ENCODE peak calls at places on chromosomes 5 and 9, in eight cellular contexts. G is body of pancreas, C is stomach, Q is uterus, E is A549, X is IMR-90, J is tibial nerve, I is ovary. F is an unnamed sample.

GRCh38 chr5:112467467-112467866 is 48.4 kb upstream of the EPB41L4A start:
- DNase-seq in Q (no peak), G (no peak), J (no peak), I (no peak), E (no peak), X (no peak), C (no peak), F (no peak)

GRCh38 chr9:35367451-35367850 is 122.5 kb upstream of the RUSC2 start:
- DNase-seq in G (no peak), Q (no peak), I (no peak), J (no peak), X (peak; percentile 93), E (no peak), C (no peak), F (no peak)

GRCh38 chr5:93421987-93422391 is 159.0 kb downstream of the NR2F1-AS1 start:
- DNase-seq in I (no peak), E (no peak), C (no peak), G (no peak), Q (no peak), X (no peak), J (no peak), F (no peak)

GRCh38 chr5:113343343-113343742 is 91.4 kb downstream of the TSSK1B start:
- DNase-seq in J (no peak), X (peak; percentile 84), C (no peak), Q (no peak), I (no peak), E (no peak), G (no peak), F (no peak)

GRCh38 chr9:8733096-8733954 is 933.7 kb upstream of the DMAC1 start:
- DNase-seq in E (no peak), C (no peak), G (no peak), J (no peak), I (peak; percentile 37), Q (peak; percentile 26), X (no peak), F (no peak)

GRCh38 chr9:69865986-69866385 is 45.4 kb downstream of the CFAP95 start:
- DNase-seq in Q (no peak), X (peak; percentile 80), E (no peak), J (no peak), G (no peak), I (no peak), C (no peak), F (no peak)

GRCh38 chr5:149301744-149302380 is 30.2 kb downstream of the AFAP1L1 start:
- DNase-seq in J (no peak), G (no peak), X (peak; percentile 67), C (no peak), I (no peak), E (no peak), Q (no peak), F (no peak)

GRCh38 chr9:16119861-16120641 is 567.2 kb downstream of the CCDC171 start:
- DNase-seq in C (no peak), I (no peak), J (no peak), Q (no peak), G (no peak), X (peak; percentile 64), E (no peak), F (no peak)

GRCh38 chr5:154191467-154192261 is 1.1 kb downstream of the GALNT10 start:
- DNase-seq in C (no peak), E (no peak), Q (no peak), J (no peak), X (peak; percentile 59), G (no peak), I (peak; percentile 43), F (no peak)

GRCh38 chr9:70998962-70999361 is 122.5 kb downstream of the TRPM3 start:
- DNase-seq in G (no peak), X (peak; percentile 27), E (no peak), I (no peak), J (no peak), C (no peak), Q (no peak), F (no peak)

GRCh38 chr5:98308960-98309359 is 464.5 kb upstream of the RGMB start:
- DNase-seq in C (no peak), G (no peak), E (no peak), J (no peak), X (peak; percentile 78), Q (no peak), I (no peak), F (no peak)

GRCh38 chr5:94777163-94777885 is 158.9 kb downstream of the SLF1 start:
- DNase-seq in C (no peak), I (no peak), G (no peak), J (no peak), X (no peak), Q (no peak), E (no peak), F (no peak)

GRCh38 chr9:137070201-137070905 is at the start of gene SAPCD2:
- DNase-seq in I (peak; percentile 61), G (peak; percentile 94), E (peak; percentile 86), X (peak; percentile 79), C (peak; percentile 93), J (peak; percentile 66), Q (peak; percentile 66), F (peak; percentile 90)

GRCh38 chr5:114308508-114308907 is 53.4 kb upstream of the KCNN2 start:
- DNase-seq in J (no peak), G (no peak), X (no peak), C (no peak), I (no peak), E (no peak), Q (no peak), F (no peak)

GRCh38 chr9:76373173-76373771 is 21.0 kb downstream of the RFK start:
- DNase-seq in G (peak; percentile 90), J (peak; percentile 61), E (peak; percentile 55), I (peak; percentile 55), X (peak; percentile 80), Q (peak; percentile 61), C (peak; percentile 85), F (peak; percentile 85)

GRCh38 chr5:16573401-16573800 is 43.4 kb downstream of the RETREG1 start:
- DNase-seq in G (no peak), I (no peak), C (no peak), X (no peak), Q (no peak), J (no peak), E (no peak), F (no peak)

GRCh38 chr5:139740138-139740992 is 55.2 kb upstream of the PSD2 start:
- DNase-seq in J (no peak), Q (no peak), X (no peak), G (no peak), C (no peak), E (no peak), I (no peak), F (no peak)

GRCh38 chr9:89802809-89803355 is 198.1 kb downstream of the GADD45G start:
- DNase-seq in Q (peak; percentile 54), G (peak; percentile 31), E (no peak), I (peak; percentile 45), X (no peak), J (peak; percentile 55), C (no peak), F (peak; percentile 72)

GRCh38 chr5:83433891-83434290 is 37.7 kb upstream of the VCAN start:
- DNase-seq in I (no peak), E (no peak), C (no peak), J (no peak), Q (no peak), X (peak; percentile 13), G (no peak), F (no peak)

GRCh38 chr9:109922617-109923260 is 142.7 kb downstream of the PALM2AKAP2 start:
- DNase-seq in X (no peak), E (no peak), Q (no peak), I (no peak), G (no peak), J (no peak), C (no peak), F (no peak)

GRCh38 chr5:88746438-88746882 is 136.5 kb downstream of the MEF2C start:
- DNase-seq in J (no peak), G (no peak), I (no peak), C (no peak), E (no peak), Q (no peak), X (no peak), F (no peak)

GRCh38 chr5:143442398-143442797 is 38.9 kb upstream of the NR3C1 start:
- DNase-seq in E (no peak), X (peak; percentile 71), I (no peak), Q (no peak), C (no peak), G (no peak), J (no peak), F (no peak)

GRCh38 chr5:112413611-112414010 is 5.5 kb downstream of the EPB41L4A start:
- DNase-seq in G (no peak), E (no peak), C (no peak), J (no peak), X (no peak), I (no peak), Q (no peak), F (no peak)

GRCh38 chr9:17635115-17635890 is 56.4 kb downstream of the SH3GL2 start:
- DNase-seq in J (no peak), C (no peak), I (no peak), E (no peak), X (no peak), G (no peak), Q (no peak), F (no peak)
- TF ChIP-seq POLR2A in J (no peak), C (no peak), I (no peak), E (no peak), X (no peak), G (no peak), Q (no peak), F (no peak)

GRCh38 chr9:86274821-86275643 is 7.3 kb downstream of the ISCA1 start:
- DNase-seq in E (no peak), I (no peak), J (no peak), X (no peak), G (no peak), Q (no peak), C (no peak), F (no peak)
- H3K4me1 ChIP-seq in E (no peaks in the 10 kb centered on the region), I (peaks cover 7% of the 10 kb centered on the region), J (peaks cover 3% of the 10 kb centered on the region), X (peaks cover 4% of the 10 kb centered on the region), G (peaks cover 17% of the 10 kb centered on the region), Q (peaks cover 4% of the 10 kb centered on the region), C (peaks cover 11% of the 10 kb centered on the region), F (peaks cover 37% of the 10 kb centered on the region)

GRCh38 chr5:104977530-104977929 is 1414.9 kb upstream of the NUDT12 start:
- DNase-seq in J (no peak), I (no peak), G (no peak), C (no peak), E (no peak), Q (no peak), X (no peak), F (no peak)
- H3K27ac ChIP-seq in J (no peak overlapping the region), I (no peak overlapping the region), G (no peak overlapping the region), C (no peak overlapping the region), E (no peak overlapping the region), Q (no peak overlapping the region), X (no peak overlapping the region), F (no peak overlapping the region)

GRCh38 chr5:72106922-72107873 is at the start of gene MAP1B:
- DNase-seq in J (peak; percentile 47), Q (peak; percentile 66), C (no peak), I (peak; percentile 54), X (peak; percentile 73), G (peak; percentile 22), E (peak; percentile 67), F (peak; percentile 80)
- TF ChIP-seq POLR2A in J (peak; percentile 49), Q (peak; percentile 13), C (no peak), I (no peak), X (peak; percentile 93), G (peak; percentile 38), E (peak; percentile 92), F (no peak)

DNA sequence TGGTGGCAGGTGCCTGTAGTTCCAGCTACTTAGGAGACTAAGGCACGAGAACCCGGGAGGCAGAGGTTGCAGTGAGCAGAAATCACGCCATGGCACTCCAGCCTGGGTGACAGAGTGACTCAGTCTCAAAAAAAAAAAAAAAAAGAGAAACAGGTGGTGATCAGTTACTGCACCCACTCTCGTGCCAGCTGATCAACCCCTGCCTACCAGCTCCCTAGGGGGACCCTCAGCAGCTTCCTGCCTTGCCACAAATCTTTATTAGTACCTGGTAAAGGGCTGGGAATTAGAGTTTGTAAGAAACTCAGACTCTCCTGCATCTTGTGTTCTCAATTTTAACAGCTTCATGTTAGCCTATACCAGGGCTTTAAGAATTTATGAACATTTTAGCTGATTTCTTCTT is 914.9 kb downstream of the EFNA5 start:
- DNase-seq in E (no peak), Q (no peak), C (no peak), G (no peak), J (no peak), I (no peak), X (no peak), F (no peak)
- H3K4me1 ChIP-seq in E (no peaks in the 10 kb centered on the region), Q (no peaks in the 10 kb centered on the region), C (no peaks in the 10 kb centered on the region), G (no peaks in the 10 kb centered on the region), J (no peaks in the 10 kb centered on the region), I (no peaks in the 10 kb centered on the region), X (no peaks in the 10 kb centered on the region), F (no peaks in the 10 kb centered on the region)

F was measured in sigmoid colon.